ENCODE peak calls at places on chromosome 3, in four cellular contexts. One of them, this sample, is unnamed.

GRCh38 chr3:184259396-184259877 is 1.9 kb downstream of the CAMK2N2 start:
- DNase-seq in K562: no peak
- DNase-seq in GM12878: no peak
- DNase-seq in HepG2: no peak
- DNase-seq in this sample: no peak

GRCh38 chr3:15007681-15008141 is 57.4 kb downstream of the MRPS25 start:
- DNase-seq in GM12878: no peak
- DNase-seq in K562: no peak
- DNase-seq in HepG2: no peak
- DNase-seq in this sample: no peak

GRCh38 chr3:131432441-131432840 is 50.9 kb downstream of the NUDT16 start:
- DNase-seq in HepG2: no peak
- DNase-seq in K562: no peak
- DNase-seq in GM12878: no peak
- DNase-seq in this sample: no peak

GRCh38 chr3:172625404-172625803 is 85.5 kb downstream of the NCEH1 start:
- DNase-seq in GM12878: no peak
- DNase-seq in HepG2: no peak
- DNase-seq in K562: no peak
- DNase-seq in this sample: no peak

GRCh38 chr3:156473341-156473740 is 81.6 kb downstream of the SSR3 start:
- DNase-seq in K562: no peak
- DNase-seq in GM12878: no peak
- DNase-seq in HepG2: no peak
- DNase-seq in this sample: no peak

GRCh38 chr3:160053048-160053391 is 64.4 kb downstream of the IL12A start:
- DNase-seq in K562: no peak
- DNase-seq in HepG2: no peak
- DNase-seq in GM12878: no peak
- DNase-seq in this sample: no peak

GRCh38 chr3:159818399-159818798 is 170.2 kb upstream of the IL12A start:
- DNase-seq in HepG2: peak; percentile 31
- DNase-seq in K562: no peak
- DNase-seq in GM12878: no peak
- DNase-seq in this sample: no peak

GRCh38 chr3:50164984-50165383 is 9.9 kb downstream of the SEMA3F start:
- DNase-seq in K562: no peak
- DNase-seq in HepG2: no peak
- DNase-seq in GM12878: no peak
- DNase-seq in this sample: no peak

GRCh38 chr3:55819005-55819404 is 331.9 kb upstream of the WNT5A start:
- DNase-seq in HepG2: no peak
- DNase-seq in GM12878: no peak
- DNase-seq in K562: no peak
- DNase-seq in this sample: no peak

GRCh38 chr3:194565597-194566190 is 67.5 kb downstream of the TMEM44 start:
- DNase-seq in K562: no peak
- DNase-seq in GM12878: no peak
- DNase-seq in HepG2: no peak
- DNase-seq in this sample: no peak

GRCh38 chr3:194559530-194559929 is 72.7 kb upstream of the ATP13A3 start:
- DNase-seq in GM12878: no peak
- DNase-seq in K562: no peak
- DNase-seq in HepG2: no peak
- DNase-seq in this sample: no peak

GRCh38 chr3:194560047-194560446 is 73.2 kb downstream of the TMEM44 start:
- DNase-seq in K562: no peak
- DNase-seq in HepG2: no peak
- DNase-seq in GM12878: no peak
- DNase-seq in this sample: no peak

GRCh38 chr3:194562986-194563385 is 70.2 kb downstream of the TMEM44 start:
- DNase-seq in GM12878: no peak
- DNase-seq in K562: no peak
- DNase-seq in HepG2: no peak
- DNase-seq in this sample: no peak

DNA sequence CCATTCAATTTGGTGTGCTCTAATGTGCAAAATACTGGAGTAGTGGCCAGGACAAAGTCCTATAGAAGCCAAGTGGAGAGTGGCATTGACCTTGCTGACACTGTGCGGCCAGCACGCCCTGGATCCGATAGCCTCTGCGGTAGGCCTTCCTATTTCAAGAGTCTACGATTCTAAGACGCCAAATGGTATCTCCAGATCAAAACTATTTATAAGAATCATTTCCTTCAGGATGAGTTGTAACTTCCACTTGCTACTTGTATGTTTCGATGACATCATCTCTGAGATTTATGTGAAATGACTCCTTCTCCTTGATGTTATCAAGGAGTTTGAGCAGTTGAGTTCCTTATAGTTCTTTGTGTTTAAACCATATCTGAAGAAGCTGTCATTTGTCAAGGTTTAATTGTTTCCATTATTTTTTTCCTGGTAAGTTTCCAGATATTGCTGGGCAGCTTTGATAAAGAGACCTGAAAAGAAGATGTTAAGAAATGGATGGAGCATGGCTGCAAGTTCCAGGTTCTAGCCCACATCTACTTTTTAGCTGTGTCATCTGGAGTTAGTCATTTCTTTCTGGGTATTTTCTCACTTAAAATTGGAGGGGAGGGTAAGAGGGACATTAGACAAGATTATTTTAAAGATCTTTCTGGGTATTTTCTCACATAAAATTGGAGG is 71.8 kb downstream of the TMEM44 start:
- DNase-seq in GM12878: no peak
- DNase-seq in HepG2: no peak
- DNase-seq in K562: peak; percentile 41
- DNase-seq in this sample: no peak
- TF ChIP-seq EP300 in GM12878: no peak
- TF ChIP-seq EP300 in HepG2: no peak
- TF ChIP-seq EP300 in K562: peak; percentile 34
- TF ChIP-seq EP300 in this sample: no peak

GRCh38 chr3:149319750-149320149 is 13.7 kb downstream of the TM4SF18 start:
- DNase-seq in GM12878: no peak
- DNase-seq in K562: no peak
- DNase-seq in HepG2: no peak
- DNase-seq in this sample: no peak
- TF ChIP-seq MYC in GM12878: no peak
- TF ChIP-seq MYC in K562: no peak
- TF ChIP-seq MYC in HepG2: no peak
- TF ChIP-seq MYC in this sample: no peak

GRCh38 chr3:45800611-45801010 is 4.3 kb upstream of the SLC6A20 start:
- DNase-seq in K562: no peak
- DNase-seq in GM12878: no peak
- DNase-seq in HepG2: no peak
- DNase-seq in this sample: no peak
- TF ChIP-seq EP300 in K562: no peak
- TF ChIP-seq EP300 in GM12878: no peak
- TF ChIP-seq EP300 in HepG2: no peak
- TF ChIP-seq EP300 in this sample: no peak

DNA sequence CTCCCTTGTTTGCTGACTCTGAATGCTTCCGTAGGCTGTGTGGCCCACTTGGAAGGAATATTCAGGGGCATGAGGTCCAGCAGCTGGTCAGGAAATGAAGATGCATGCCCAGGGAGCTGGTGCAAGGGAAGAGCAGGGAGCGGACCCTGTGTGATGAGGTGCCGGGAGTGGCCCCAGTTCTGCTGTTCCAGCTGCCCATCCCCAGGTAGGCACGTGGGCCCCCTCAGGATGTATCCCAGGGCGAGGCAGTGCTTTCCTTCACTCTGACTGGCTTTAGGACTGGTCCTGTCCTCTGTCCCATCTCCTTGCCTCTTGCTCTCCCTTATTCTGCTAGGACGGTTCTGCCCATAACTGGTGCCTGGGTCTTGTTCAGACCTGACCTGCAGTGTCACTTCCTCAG is 1.1 kb upstream of the FAM3D start:
- DNase-seq in GM12878: no peak
- DNase-seq in K562: no peak
- DNase-seq in HepG2: no peak
- DNase-seq in this sample: no peak
- TF ChIP-seq MYC in GM12878: no peak
- TF ChIP-seq MYC in K562: no peak
- TF ChIP-seq MYC in HepG2: no peak
- TF ChIP-seq MYC in this sample: no peak

DNA sequence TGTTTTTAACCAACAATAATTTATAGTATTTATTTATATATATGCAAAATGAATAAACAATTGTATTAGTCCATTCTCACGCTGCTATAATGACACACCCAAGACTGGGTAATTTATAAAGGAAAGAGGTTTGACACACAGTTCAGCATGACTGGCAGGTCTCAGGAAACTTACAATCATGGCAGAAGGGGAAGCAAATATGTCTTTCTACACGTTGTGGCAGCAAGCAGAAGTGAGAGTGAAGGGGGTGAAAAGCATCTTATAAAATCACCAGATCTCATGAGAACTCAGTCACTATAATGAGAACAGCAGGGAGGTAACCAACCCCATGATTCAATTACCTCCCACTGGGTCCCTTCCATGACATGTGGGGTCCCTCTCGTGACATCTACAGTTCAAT is 162.8 kb upstream of the SLITRK3 start:
- DNase-seq in K562: no peak
- DNase-seq in GM12878: no peak
- DNase-seq in HepG2: no peak
- DNase-seq in this sample: no peak
- TF ChIP-seq EP300 in K562: no peak
- TF ChIP-seq EP300 in GM12878: no peak
- TF ChIP-seq EP300 in HepG2: no peak
- TF ChIP-seq EP300 in this sample: no peak

DNA sequence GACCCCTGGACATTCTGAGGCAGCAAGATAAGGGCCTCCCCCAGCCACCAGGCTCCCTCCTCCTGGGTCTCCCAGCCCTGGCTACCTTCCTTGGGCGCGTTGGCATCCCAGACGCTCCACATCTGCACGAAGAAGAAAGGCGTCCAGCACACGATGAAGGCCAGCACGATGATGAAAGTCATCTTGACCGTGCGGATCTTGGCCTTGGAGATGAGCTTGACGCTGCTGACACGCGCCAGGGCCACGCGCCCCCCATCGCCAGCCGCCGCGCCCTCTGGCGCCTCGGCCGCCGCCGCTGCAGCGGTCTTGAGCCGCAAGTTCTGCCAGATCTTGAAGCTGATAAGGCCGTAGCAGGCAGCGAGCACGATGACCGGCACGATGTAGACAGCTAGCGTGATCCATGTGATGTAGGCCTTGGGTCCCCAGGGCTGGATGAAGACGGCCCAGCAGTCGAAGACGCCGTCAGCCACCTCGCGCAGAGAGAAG is 2.2 kb downstream of the OXTR start:
- DNase-seq in HepG2: no peak
- DNase-seq in GM12878: no peak
- DNase-seq in K562: no peak
- DNase-seq in this sample: no peak
- TF ChIP-seq MYC in HepG2: no peak
- TF ChIP-seq MYC in GM12878: no peak
- TF ChIP-seq MYC in K562: no peak
- TF ChIP-seq MYC in this sample: no peak

GRCh38 chr3:122772827-122773226 is 20.8 kb downstream of the HSPBAP1 start:
- DNase-seq in HepG2: no peak
- DNase-seq in GM12878: no peak
- DNase-seq in K562: no peak
- DNase-seq in this sample: no peak

GRCh38 chr3:122766430-122766829 is 27.2 kb downstream of the HSPBAP1 start:
- DNase-seq in HepG2: no peak
- DNase-seq in K562: no peak
- DNase-seq in GM12878: no peak
- DNase-seq in this sample: no peak

GRCh38 chr3:122767690-122768372 is 25.8 kb downstream of the HSPBAP1 start:
- DNase-seq in K562: no peak
- DNase-seq in HepG2: no peak
- DNase-seq in GM12878: no peak
- DNase-seq in this sample: no peak
- TF ChIP-seq EP300 in K562: no peak
- TF ChIP-seq EP300 in HepG2: no peak
- TF ChIP-seq EP300 in GM12878: no peak
- TF ChIP-seq EP300 in this sample: no peak

This sample was measured in A549.